ENCODE peak calls at places on chromosomes 1 and 21, in seven cellular contexts. One of them, this sample, is unnamed.

GRCh38 chr1:176205322-176205914 is 1.7 kb downstream of the COP1 start:
- DNase-seq in uterus: no peak
- DNase-seq in GM13976: peak
- DNase-seq in AG04449: no peak
- DNase-seq in AG04450: no peak
- DNase-seq in psoas muscle: no peak
- DNase-seq in cardiac fibroblast: peak
- DNase-seq in this sample: no peak

GRCh38 chr1:196538473-196538872 is 69.8 kb downstream of the KCNT2 start:
- DNase-seq in AG04450: no peak
- DNase-seq in uterus: no peak
- DNase-seq in psoas muscle: no peak
- DNase-seq in cardiac fibroblast: no peak
- DNase-seq in AG04449: no peak
- DNase-seq in GM13976: no peak
- DNase-seq in this sample: no peak

GRCh38 chr1:54489627-54490240 is 58.3 kb upstream of the ACOT11 start:
- DNase-seq in AG04449: no peak
- DNase-seq in GM13976: no peak
- DNase-seq in psoas muscle: no peak
- DNase-seq in uterus: no peak
- DNase-seq in AG04450: no peak
- DNase-seq in cardiac fibroblast: no peak
- DNase-seq in this sample: no peak

GRCh38 chr1:148333875-148334338 is 149.2 kb downstream of the PPIAL4G start:
- DNase-seq in cardiac fibroblast: no peak
- DNase-seq in GM13976: no peak
- DNase-seq in AG04449: no peak
- DNase-seq in AG04450: no peak
- DNase-seq in uterus: no peak
- DNase-seq in psoas muscle: no peak
- DNase-seq in this sample: no peak

GRCh38 chr1:206106328-206107167 is 10.6 kb downstream of the AVPR1B start:
- DNase-seq in AG04449: peak
- DNase-seq in cardiac fibroblast: peak
- DNase-seq in GM13976: peak
- DNase-seq in psoas muscle: peak
- DNase-seq in uterus: peak
- DNase-seq in AG04450: peak
- DNase-seq in this sample: no peak

GRCh38 chr21:43611598-43612369 is 47.5 kb downstream of the HSF2BP start:
- DNase-seq in psoas muscle: peak
- DNase-seq in uterus: peak
- DNase-seq in AG04449: no peak
- DNase-seq in cardiac fibroblast: peak
- DNase-seq in AG04450: peak
- DNase-seq in GM13976: peak
- DNase-seq in this sample: no peak

GRCh38 chr21:34197561-34197960 is 124.2 kb downstream of the MRPS6 start:
- DNase-seq in GM13976: no peak
- DNase-seq in AG04449: no peak
- DNase-seq in AG04450: no peak
- DNase-seq in uterus: no peak
- DNase-seq in cardiac fibroblast: no peak
- DNase-seq in psoas muscle: no peak
- DNase-seq in this sample: no peak

GRCh38 chr1:6831368-6831767 is 46.1 kb downstream of the CAMTA1 start:
- DNase-seq in AG04449: no peak
- DNase-seq in AG04450: no peak
- DNase-seq in uterus: no peak
- DNase-seq in GM13976: no peak
- DNase-seq in cardiac fibroblast: peak
- DNase-seq in psoas muscle: no peak
- DNase-seq in this sample: no peak

GRCh38 chr1:1989102-1989542 is 14.5 kb downstream of the CFAP74 start:
- DNase-seq in GM13976: no peak
- DNase-seq in AG04449: no peak
- DNase-seq in uterus: peak
- DNase-seq in psoas muscle: peak
- DNase-seq in cardiac fibroblast: peak
- DNase-seq in AG04450: no peak
- DNase-seq in this sample: no peak

GRCh38 chr21:39454949-39455668 is 3.3 kb downstream of the SH3BGR start:
- DNase-seq in AG04450: no peak
- DNase-seq in AG04449: no peak
- DNase-seq in uterus: no peak
- DNase-seq in psoas muscle: no peak
- DNase-seq in cardiac fibroblast: no peak
- DNase-seq in GM13976: no peak
- DNase-seq in this sample: no peak

GRCh38 chr1:89603651-89604413 is 29.1 kb upstream of the LRRC8C start:
- DNase-seq in AG04450: no peak
- DNase-seq in psoas muscle: no peak
- DNase-seq in GM13976: no peak
- DNase-seq in AG04449: peak
- DNase-seq in cardiac fibroblast: peak
- DNase-seq in uterus: no peak
- DNase-seq in this sample: no peak

GRCh38 chr1:220817907-220818306 is 31.2 kb downstream of the MTARC1 start:
- DNase-seq in cardiac fibroblast: peak
- DNase-seq in AG04449: no peak
- DNase-seq in uterus: peak
- DNase-seq in psoas muscle: no peak
- DNase-seq in GM13976: no peak
- DNase-seq in AG04450: no peak
- DNase-seq in this sample: no peak

GRCh38 chr1:95287078-95287477 is 53.1 kb downstream of the RWDD3 start:
- DNase-seq in AG04449: no peak
- DNase-seq in GM13976: no peak
- DNase-seq in psoas muscle: no peak
- DNase-seq in AG04450: no peak
- DNase-seq in uterus: no peak
- DNase-seq in cardiac fibroblast: peak
- DNase-seq in this sample: no peak

GRCh38 chr1:169466259-169467230 is 19.2 kb downstream of the SLC19A2 start:
- DNase-seq in psoas muscle: no peak
- DNase-seq in cardiac fibroblast: peak
- DNase-seq in AG04449: no peak
- DNase-seq in uterus: peak
- DNase-seq in AG04450: no peak
- DNase-seq in GM13976: no peak
- DNase-seq in this sample: no peak

GRCh38 chr1:200739499-200740290 is 1.0 kb downstream of the CAMSAP2 start:
- DNase-seq in AG04449: no peak
- DNase-seq in cardiac fibroblast: peak
- DNase-seq in uterus: peak
- DNase-seq in AG04450: no peak
- DNase-seq in psoas muscle: peak
- DNase-seq in GM13976: no peak
- DNase-seq in this sample: no peak

GRCh38 chr1:22321917-22322316 is 129.7 kb upstream of the ZBTB40 start:
- DNase-seq in AG04450: no peak
- DNase-seq in GM13976: no peak
- DNase-seq in uterus: no peak
- DNase-seq in cardiac fibroblast: no peak
- DNase-seq in AG04449: no peak
- DNase-seq in psoas muscle: no peak
- DNase-seq in this sample: no peak

GRCh38 chr1:52424238-52424637 is 19.8 kb downstream of the PRPF38A start:
- DNase-seq in AG04450: no peak
- DNase-seq in uterus: no peak
- DNase-seq in AG04449: no peak
- DNase-seq in psoas muscle: no peak
- DNase-seq in cardiac fibroblast: peak
- DNase-seq in GM13976: no peak
- DNase-seq in this sample: no peak

GRCh38 chr1:10771789-10772188 is 24.7 kb downstream of the CASZ1 start:
- DNase-seq in cardiac fibroblast: no peak
- DNase-seq in GM13976: no peak
- DNase-seq in AG04449: no peak
- DNase-seq in psoas muscle: no peak
- DNase-seq in uterus: no peak
- DNase-seq in AG04450: no peak
- DNase-seq in this sample: no peak

GRCh38 chr1:1540015-1540816 is at the start of gene TMEM240:
- DNase-seq in uterus: peak
- DNase-seq in GM13976: peak
- DNase-seq in cardiac fibroblast: peak
- DNase-seq in AG04450: peak
- DNase-seq in psoas muscle: peak
- DNase-seq in AG04449: no peak
- DNase-seq in this sample: no peak

GRCh38 chr1:24411963-24412362 is 1.6 kb downstream of the STPG1 start:
- DNase-seq in cardiac fibroblast: no peak
- DNase-seq in psoas muscle: no peak
- DNase-seq in GM13976: no peak
- DNase-seq in AG04449: no peak
- DNase-seq in AG04450: no peak
- DNase-seq in uterus: no peak
- DNase-seq in this sample: no peak

GRCh38 chr1:84946631-84947030 is 50.3 kb downstream of the MCOLN2 start:
- DNase-seq in cardiac fibroblast: no peak
- DNase-seq in uterus: no peak
- DNase-seq in psoas muscle: no peak
- DNase-seq in GM13976: no peak
- DNase-seq in AG04450: peak
- DNase-seq in AG04449: no peak
- DNase-seq in this sample: no peak

GRCh38 chr1:112529301-112529700 is 20.5 kb downstream of the WNT2B start:
- DNase-seq in GM13976: no peak
- DNase-seq in uterus: no peak
- DNase-seq in cardiac fibroblast: no peak
- DNase-seq in AG04449: no peak
- DNase-seq in AG04450: no peak
- DNase-seq in psoas muscle: no peak
- DNase-seq in this sample: no peak

GRCh38 chr1:33470495-33471012 is 1.9 kb upstream of the ZSCAN20 start:
- DNase-seq in GM13976: peak
- DNase-seq in psoas muscle: peak
- DNase-seq in AG04449: peak
- DNase-seq in uterus: peak
- DNase-seq in cardiac fibroblast: peak
- DNase-seq in AG04450: peak
- DNase-seq in this sample: no peak
- TF ChIP-seq CTCF in GM13976: peak
- TF ChIP-seq CTCF in psoas muscle: peak
- TF ChIP-seq CTCF in AG04449: peak
- TF ChIP-seq CTCF in uterus: peak
- TF ChIP-seq CTCF in cardiac fibroblast: peak
- TF ChIP-seq CTCF in AG04450: peak
- TF ChIP-seq CTCF in this sample: peak

DNA sequence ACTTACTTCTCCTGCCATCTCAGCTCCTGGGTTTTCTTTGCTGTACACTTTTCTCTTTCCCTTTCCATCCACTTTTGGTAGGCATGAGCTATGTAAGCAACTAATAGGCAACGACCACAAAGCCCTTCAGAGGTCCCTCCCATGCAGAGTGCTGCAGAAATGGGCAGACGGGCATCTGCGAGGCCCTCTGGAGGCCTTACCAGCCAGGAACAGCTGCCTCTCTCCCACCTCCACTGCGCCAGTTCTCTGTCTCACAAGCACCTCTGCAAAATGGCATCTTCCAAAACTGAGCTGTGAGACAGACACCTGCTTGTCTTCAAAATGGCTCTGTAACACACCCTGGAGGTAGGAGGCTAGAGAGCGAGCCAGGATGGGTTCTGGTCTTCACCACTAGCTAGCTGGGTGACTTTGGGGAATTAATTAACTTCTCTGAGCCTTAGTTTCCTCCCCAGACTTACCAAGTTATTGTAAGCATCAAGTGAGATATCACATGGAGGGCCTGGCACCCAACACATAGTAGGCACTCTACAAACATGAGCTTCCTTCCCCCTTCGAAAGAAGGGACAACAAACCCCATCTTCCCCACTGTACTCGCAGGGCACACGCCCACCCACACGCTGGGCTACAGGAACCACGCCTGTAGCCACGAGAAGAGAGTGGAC is 62.0 kb downstream of the BCAR3 start:
- DNase-seq in uterus: no peak
- DNase-seq in AG04449: no peak
- DNase-seq in cardiac fibroblast: no peak
- DNase-seq in AG04450: no peak
- DNase-seq in psoas muscle: no peak
- DNase-seq in GM13976: no peak
- DNase-seq in this sample: no peak
- TF ChIP-seq CTCF in uterus: no peak
- TF ChIP-seq CTCF in AG04449: no peak
- TF ChIP-seq CTCF in cardiac fibroblast: no peak
- TF ChIP-seq CTCF in AG04450: no peak
- TF ChIP-seq CTCF in psoas muscle: no peak
- TF ChIP-seq CTCF in GM13976: no peak
- TF ChIP-seq CTCF in this sample: peak

GRCh38 chr21:30072496-30072895 is 94.1 kb downstream of the CLDN17 start:
- DNase-seq in cardiac fibroblast: peak
- DNase-seq in GM13976: no peak
- DNase-seq in AG04450: no peak
- DNase-seq in psoas muscle: no peak
- DNase-seq in uterus: no peak
- DNase-seq in AG04449: no peak
- DNase-seq in this sample: no peak
- TF ChIP-seq CTCF in cardiac fibroblast: no peak
- TF ChIP-seq CTCF in GM13976: no peak
- TF ChIP-seq CTCF in AG04450: no peak
- TF ChIP-seq CTCF in psoas muscle: no peak
- TF ChIP-seq CTCF in uterus: no peak
- TF ChIP-seq CTCF in AG04449: peak
- TF ChIP-seq CTCF in this sample: peak

GRCh38 chr1:57424231-57425027 is 569 bp upstream of the DAB1 start:
- DNase-seq in GM13976: peak
- DNase-seq in psoas muscle: no peak
- DNase-seq in AG04450: no peak
- DNase-seq in uterus: no peak
- DNase-seq in cardiac fibroblast: peak
- DNase-seq in AG04449: no peak
- DNase-seq in this sample: no peak
- TF ChIP-seq CTCF in GM13976: no peak
- TF ChIP-seq CTCF in psoas muscle: peak
- TF ChIP-seq CTCF in AG04450: peak
- TF ChIP-seq CTCF in uterus: no peak
- TF ChIP-seq CTCF in cardiac fibroblast: peak
- TF ChIP-seq CTCF in AG04449: peak
- TF ChIP-seq CTCF in this sample: peak

DNA sequence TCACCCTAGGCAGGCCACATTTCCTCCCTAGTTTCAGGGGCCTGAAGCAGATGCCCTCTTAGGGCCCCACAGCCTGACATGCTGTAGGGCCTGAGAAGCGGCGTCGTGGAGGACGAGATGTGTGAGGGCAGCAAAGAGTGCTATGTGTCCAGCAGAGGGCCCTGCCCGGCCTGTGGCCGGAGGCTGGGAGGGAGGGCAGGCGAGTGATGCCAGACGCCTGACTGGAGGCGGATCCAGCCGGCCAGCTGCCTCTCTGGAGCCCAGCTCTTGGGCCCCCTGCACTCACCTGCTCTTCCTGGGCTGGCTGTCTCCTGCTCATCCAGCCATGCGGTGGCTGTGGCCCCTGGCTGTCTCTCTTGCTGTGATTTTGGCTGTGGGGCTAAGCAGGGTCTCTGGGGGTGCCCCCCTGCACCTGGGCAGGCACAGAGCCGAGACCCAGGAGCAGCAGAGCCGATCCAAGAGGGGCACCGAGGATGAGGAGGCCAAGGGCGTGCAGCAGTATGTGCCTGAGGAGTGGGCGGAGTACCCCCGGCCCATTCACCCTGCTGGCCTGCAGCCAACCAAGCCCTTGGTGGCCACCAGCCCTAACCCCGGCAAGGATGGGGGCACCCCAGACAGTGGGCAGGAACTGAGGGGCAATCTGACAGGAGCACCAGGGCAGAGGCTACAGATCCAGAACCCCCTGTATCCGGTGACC is at the start of gene GPR37L1:
- DNase-seq in psoas muscle: peak
- DNase-seq in AG04450: no peak
- DNase-seq in GM13976: no peak
- DNase-seq in AG04449: no peak
- DNase-seq in cardiac fibroblast: peak
- DNase-seq in uterus: no peak
- DNase-seq in this sample: no peak
- TF ChIP-seq CTCF in psoas muscle: peak
- TF ChIP-seq CTCF in AG04450: peak
- TF ChIP-seq CTCF in GM13976: no peak
- TF ChIP-seq CTCF in AG04449: peak
- TF ChIP-seq CTCF in cardiac fibroblast: peak
- TF ChIP-seq CTCF in uterus: no peak
- TF ChIP-seq CTCF in this sample: peak

This sample was measured in epithelial cell of proximal tubule.